ENCODE peak calls at places on chromosome 11, in eight cellular contexts. Q is transverse colon, G is spleen, L is GM23338, P is esophagus muscularis mucosa, F is HCT116, Y is H1, U is GM12891. K is an unnamed sample.

GRCh38 chr11:65942531-65942930 is 2.7 kb upstream of the TSGA10IP start:
- DNase-seq in Q (no peak), G (no peak), L (no peak), P (no peak), F (no peak), Y (no peak), U (no peak), K (no peak)

GRCh38 chr11:128310676-128311445 is 276.5 kb downstream of the ETS1 start:
- DNase-seq in Q (no peak), G (no peak), L (no peak), P (peak; percentile 66), F (no peak), Y (no peak), U (no peak), K (no peak)

GRCh38 chr11:133413726-133414125 is 118.6 kb downstream of the OPCML start:
- DNase-seq in Q (no peak), G (no peak), L (no peak), P (no peak), F (no peak), Y (no peak), U (no peak), K (no peak)

GRCh38 chr11:124582565-124582964 is 12.8 kb downstream of the OR8A1 start:
- DNase-seq in Q (no peak), G (no peak), L (no peak), P (no peak), F (no peak), Y (no peak), U (no peak), K (no peak)

GRCh38 chr11:30346068-30346688 is 23.3 kb downstream of the ARL14EP start:
- DNase-seq in Q (no peak), G (no peak), L (peak; percentile 83), P (no peak), F (peak; percentile 15), Y (no peak), U (no peak), K (no peak)

GRCh38 chr11:95918056-95918455 is 5.9 kb downstream of the MTMR2 start:
- DNase-seq in Q (no peak), G (no peak), L (peak; percentile 60), P (no peak), F (no peak), Y (no peak), U (no peak), K (no peak)

GRCh38 chr11:90774727-90775572 is 552.1 kb upstream of the CHORDC1 start:
- DNase-seq in Q (no peak), G (no peak), L (peak; percentile 17), P (no peak), F (no peak), Y (peak; percentile 10), U (no peak), K (no peak)

GRCh38 chr11:62179995-62180394 is 10.0 kb upstream of the SCGB1D1 start:
- DNase-seq in Q (no peak), G (no peak), L (no peak), P (no peak), F (no peak), Y (no peak), U (no peak), K (no peak)

GRCh38 chr11:78221396-78222315 is 32.9 kb downstream of the USP35 start:
- DNase-seq in Q (no peak), G (no peak), L (no peak), P (peak; percentile 57), F (no peak), Y (no peak), U (no peak), K (no peak)

GRCh38 chr11:118251858-118252652 is at the start of gene MPZL3:
- DNase-seq in Q (peak; percentile 95), G (peak; percentile 91), L (peak; percentile 98), P (no peak), F (peak; percentile 96), Y (peak; percentile 29), U (peak; percentile 54), K (peak; percentile 80)

GRCh38 chr11:15765530-15765929 is 590.8 kb downstream of the SOX6 start:
- DNase-seq in Q (no peak), G (no peak), L (no peak), P (no peak), F (no peak), Y (no peak), U (no peak), K (no peak)

GRCh38 chr11:80309301-80309700 is 868.5 kb upstream of the TENM4 start:
- DNase-seq in Q (no peak), G (no peak), L (no peak), P (no peak), F (no peak), Y (no peak), U (no peak), K (no peak)

GRCh38 chr11:2794947-2795346 is 90.6 kb downstream of the CDKN1C start:
- DNase-seq in Q (peak; percentile 5), G (peak; percentile 44), L (no peak), P (no peak), F (no peak), Y (no peak), U (no peak), K (no peak)

GRCh38 chr11:92826136-92826535 is 143.3 kb upstream of the MTNR1B start:
- DNase-seq in Q (no peak), G (no peak), L (no peak), P (no peak), F (no peak), Y (no peak), U (no peak), K (no peak)

GRCh38 chr11:72721689-72722049 is 30.5 kb downstream of the ARAP1 start:
- DNase-seq in Q (peak; percentile 56), G (peak; percentile 88), L (no peak), P (no peak), F (no peak), Y (no peak), U (no peak), K (peak; percentile 62)

GRCh38 chr11:70477607-70478006 is 79.3 kb downstream of the CTTN start:
- DNase-seq in Q (no peak), G (no peak), L (no peak), P (no peak), F (no peak), Y (no peak), U (no peak), K (no peak)

GRCh38 chr11:57316017-57316416 is 8.7 kb downstream of the TNKS1BP1 start:
- DNase-seq in Q (no peak), G (peak; percentile 54), L (no peak), P (no peak), F (no peak), Y (no peak), U (no peak), K (no peak)

GRCh38 chr11:2835768-2836150 is 49.8 kb downstream of the CDKN1C start:
- DNase-seq in Q (no peak), G (no peak), L (no peak), P (no peak), F (no peak), Y (no peak), U (no peak), K (no peak)

GRCh38 chr11:117107701-117108590 is 9.7 kb upstream of the SIK3 start:
- DNase-seq in Q (no peak), G (no peak), L (no peak), P (no peak), F (no peak), Y (no peak), U (no peak), K (no peak)

GRCh38 chr11:118290923-118291322 is 13.6 kb upstream of the CD3E start:
- DNase-seq in Q (peak; percentile 61), G (no peak), L (peak; percentile 70), P (no peak), F (peak; percentile 51), Y (no peak), U (no peak), K (no peak)

GRCh38 chr11:120707098-120707497 is 195.6 kb downstream of the GRIK4 start:
- DNase-seq in Q (no peak), G (no peak), L (no peak), P (no peak), F (no peak), Y (no peak), U (no peak), K (no peak)

GRCh38 chr11:15006139-15006759 is 34.1 kb upstream of the CALCA start:
- DNase-seq in Q (no peak), G (no peak), L (peak; percentile 84), P (no peak), F (peak; percentile 47), Y (no peak), U (no peak), K (no peak)

GRCh38 chr11:58647141-58647699 is 24.8 kb downstream of the CNTF start:
- DNase-seq in Q (no peak), G (no peak), L (no peak), P (peak; percentile 68), F (no peak), Y (no peak), U (no peak), K (no peak)

GRCh38 chr11:12723410-12724297 is 49.4 kb downstream of the TEAD1 start:
- DNase-seq in Q (peak; percentile 18), G (no peak), L (peak; percentile 85), P (no peak), F (peak; percentile 79), Y (no peak), U (no peak), K (peak; percentile 68)

GRCh38 chr11:58898106-58898505 is 41.2 kb upstream of the GLYATL1 start:
- DNase-seq in Q (no peak), G (no peak), L (no peak), P (no peak), F (no peak), Y (no peak), U (no peak), K (no peak)

GRCh38 chr11:65274734-65275682 is 13.2 kb downstream of the POLA2 start:
- DNase-seq in Q (peak; percentile 79), G (peak; percentile 79), L (peak; percentile 83), P (no peak), F (peak; percentile 68), Y (peak; percentile 29), U (no peak), K (peak; percentile 72)

GRCh38 chr11:33920838-33921613 is 29.1 kb upstream of the LMO2 start:
- DNase-seq in Q (no peak), G (no peak), L (no peak), P (no peak), F (no peak), Y (no peak), U (no peak), K (no peak)

GRCh38 chr11:111540114-111540920 is at the start of gene LAYN:
- DNase-seq in Q (peak; percentile 46), G (peak; percentile 82), L (peak; percentile 81), P (no peak), F (no peak), Y (no peak), U (peak; percentile 50), K (peak; percentile 63)
- TF ChIP-seq POLR2AphosphoS5 in Q (peak; percentile 68), G (peak; percentile 78), L (peak; percentile 66), P (peak; percentile 33), F (no peak), Y (no peak), U (no peak), K (peak; percentile 4)

GRCh38 chr11:47143322-47143721 is 33.4 kb downstream of the ARFGAP2 start:
- DNase-seq in Q (no peak), G (no peak), L (no peak), P (no peak), F (no peak), Y (no peak), U (no peak), K (peak; percentile 77)
- TF ChIP-seq POLR2AphosphoS5 in Q (peak; percentile 28), G (no peak), L (no peak), P (no peak), F (no peak), Y (no peak), U (no peak), K (no peak)

GRCh38 chr11:67429722-67430121 is 1.4 kb downstream of the RPS6KB2 start:
- DNase-seq in Q (no peak), G (no peak), L (no peak), P (no peak), F (no peak), Y (no peak), U (no peak), K (no peak)
- TF ChIP-seq POLR2AphosphoS5 in Q (no peak), G (no peak), L (no peak), P (no peak), F (no peak), Y (no peak), U (no peak), K (no peak)

GRCh38 chr11:98728421-98728820 is 292.3 kb upstream of the CNTN5 start:
- DNase-seq in Q (no peak), G (no peak), L (no peak), P (no peak), F (no peak), Y (no peak), U (no peak), K (no peak)
- TF ChIP-seq POLR2AphosphoS5 in Q (no peak), G (no peak), L (no peak), P (no peak), F (no peak), Y (no peak), U (no peak), K (no peak)